ENCODE peak calls at places on chromosomes 12 and 14, in four cellular contexts. One of them, this sample, is unnamed.

GRCh38 chr12:94560416-94561221 is 89.7 kb downstream of the TMCC3 start:
- DNase-seq in A549: peak
- DNase-seq in GM12878: peak
- DNase-seq in K562: no peak
- DNase-seq in this sample: no peak

GRCh38 chr12:96398422-96399080 is 1.7 kb downstream of the CDK17 start:
- DNase-seq in A549: no peak
- DNase-seq in GM12878: no peak
- DNase-seq in K562: no peak
- DNase-seq in this sample: peak

GRCh38 chr12:2623472-2623871 is 171.3 kb upstream of the FKBP4 start:
- DNase-seq in A549: no peak
- DNase-seq in GM12878: no peak
- DNase-seq in K562: no peak
- DNase-seq in this sample: no peak

GRCh38 chr14:30223385-30223785 is 295.7 kb upstream of the PRKD1 start:
- DNase-seq in A549: peak
- DNase-seq in GM12878: no peak
- DNase-seq in K562: no peak
- DNase-seq in this sample: peak

GRCh38 chr14:105168496-105168978 is at the start of gene JAG2:
- DNase-seq in A549: peak
- DNase-seq in GM12878: no peak
- DNase-seq in K562: no peak
- DNase-seq in this sample: no peak

GRCh38 chr12:20865873-20866272 is 55.4 kb downstream of the SLCO1B3 start:
- DNase-seq in A549: no peak
- DNase-seq in GM12878: no peak
- DNase-seq in K562: no peak
- DNase-seq in this sample: no peak

GRCh38 chr12:21985155-21985554 is 43.9 kb upstream of the ABCC9 start:
- DNase-seq in A549: no peak
- DNase-seq in GM12878: no peak
- DNase-seq in K562: no peak
- DNase-seq in this sample: no peak

GRCh38 chr12:116066381-116067230 is 210.9 kb downstream of the MED13L start:
- DNase-seq in A549: peak
- DNase-seq in GM12878: no peak
- DNase-seq in K562: peak
- DNase-seq in this sample: peak

GRCh38 chr14:54564071-54564798 is 2.7 kb upstream of the SAMD4A start:
- DNase-seq in A549: peak
- DNase-seq in GM12878: no peak
- DNase-seq in K562: peak
- DNase-seq in this sample: peak

GRCh38 chr14:89015016-89015415 is 190.6 kb downstream of the TTC8 start:
- DNase-seq in A549: no peak
- DNase-seq in GM12878: no peak
- DNase-seq in K562: no peak
- DNase-seq in this sample: no peak

GRCh38 chr14:34035177-34035933 is 84.5 kb upstream of the EGLN3 start:
- DNase-seq in A549: no peak
- DNase-seq in GM12878: no peak
- DNase-seq in K562: no peak
- DNase-seq in this sample: peak

GRCh38 chr12:2047752-2048151 is 5.0 kb upstream of the CACNA1C start:
- DNase-seq in A549: no peak
- DNase-seq in GM12878: no peak
- DNase-seq in K562: no peak
- DNase-seq in this sample: peak

GRCh38 chr12:122571821-122572220 is 44.8 kb downstream of the KNTC1 start:
- DNase-seq in A549: no peak
- DNase-seq in GM12878: no peak
- DNase-seq in K562: no peak
- DNase-seq in this sample: no peak

GRCh38 chr14:87725318-87725717 is 267.7 kb downstream of the GALC start:
- DNase-seq in A549: no peak
- DNase-seq in GM12878: no peak
- DNase-seq in K562: no peak
- DNase-seq in this sample: no peak

GRCh38 chr14:54686219-54686870 is 119.4 kb downstream of the SAMD4A start:
- DNase-seq in A549: no peak
- DNase-seq in GM12878: no peak
- DNase-seq in K562: no peak
- DNase-seq in this sample: no peak

GRCh38 chr14:62592877-62593276 is 452.4 kb downstream of the KCNH5 start:
- DNase-seq in A549: no peak
- DNase-seq in GM12878: no peak
- DNase-seq in K562: no peak
- DNase-seq in this sample: no peak

GRCh38 chr14:58705066-58705465 is 67.3 kb downstream of the DACT1 start:
- DNase-seq in A549: no peak
- DNase-seq in GM12878: no peak
- DNase-seq in K562: no peak
- DNase-seq in this sample: no peak

GRCh38 chr12:106245767-106246166 is 2.1 kb downstream of the CKAP4 start:
- DNase-seq in A549: peak
- DNase-seq in GM12878: no peak
- DNase-seq in K562: no peak
- DNase-seq in this sample: no peak

GRCh38 chr12:50992814-50993213 is 33.4 kb downstream of the SLC11A2 start:
- DNase-seq in A549: no peak
- DNase-seq in GM12878: no peak
- DNase-seq in K562: no peak
- DNase-seq in this sample: no peak

GRCh38 chr14:88863167-88863566 is 38.7 kb downstream of the TTC8 start:
- DNase-seq in A549: no peak
- DNase-seq in GM12878: no peak
- DNase-seq in K562: no peak
- DNase-seq in this sample: no peak

GRCh38 chr12:123142948-123143752 is 7.7 kb downstream of the PITPNM2 start:
- DNase-seq in A549: no peak
- DNase-seq in GM12878: no peak
- DNase-seq in K562: peak
- DNase-seq in this sample: peak

GRCh38 chr14:105240811-105241576 is 7.3 kb upstream of the BTBD6 start:
- DNase-seq in A549: no peak
- DNase-seq in GM12878: no peak
- DNase-seq in K562: no peak
- DNase-seq in this sample: no peak

GRCh38 chr12:40105515-40106201 is at the start of gene SLC2A13:
- DNase-seq in A549: peak
- DNase-seq in GM12878: no peak
- DNase-seq in K562: peak
- DNase-seq in this sample: peak

GRCh38 chr14:79418649-79419415 is 792.5 kb downstream of the DIO2 start:
- DNase-seq in A549: no peak
- DNase-seq in GM12878: no peak
- DNase-seq in K562: no peak
- DNase-seq in this sample: no peak

GRCh38 chr14:77200406-77200985 is 18.9 kb downstream of the TMEM63C start:
- DNase-seq in A549: no peak
- DNase-seq in GM12878: no peak
- DNase-seq in K562: no peak
- DNase-seq in this sample: no peak

GRCh38 chr14:103548463-103549351 is 13.8 kb downstream of the BAG5 start:
- DNase-seq in A549: no peak
- DNase-seq in GM12878: no peak
- DNase-seq in K562: no peak
- DNase-seq in this sample: no peak

GRCh38 chr14:45664668-45665356 is 411.8 kb upstream of the MIS18BP1 start:
- DNase-seq in A549: no peak
- DNase-seq in GM12878: no peak
- DNase-seq in K562: no peak
- DNase-seq in this sample: no peak

GRCh38 chr14:60204843-60205774 is 39.9 kb upstream of the DHRS7 start:
- DNase-seq in A549: no peak
- DNase-seq in GM12878: peak
- DNase-seq in K562: no peak
- DNase-seq in this sample: no peak

GRCh38 chr12:9329019-9329418 is 120.8 kb upstream of the PZP start:
- DNase-seq in A549: no peak
- DNase-seq in GM12878: no peak
- DNase-seq in K562: no peak
- DNase-seq in this sample: no peak

GRCh38 chr12:530871-531270 is 71.1 kb downstream of the B4GALNT3 start:
- DNase-seq in A549: no peak
- DNase-seq in GM12878: no peak
- DNase-seq in K562: no peak
- DNase-seq in this sample: no peak

GRCh38 chr12:70520847-70521246 is 116.4 kb downstream of the PTPRB start:
- DNase-seq in A549: no peak
- DNase-seq in GM12878: no peak
- DNase-seq in K562: no peak
- DNase-seq in this sample: no peak

GRCh38 chr12:108611884-108612415 is 14.1 kb upstream of the TMEM119 start:
- DNase-seq in A549: peak
- DNase-seq in GM12878: no peak
- DNase-seq in K562: peak
- DNase-seq in this sample: peak

GRCh38 chr12:3746758-3747157 is 6.2 kb downstream of the CRACR2A start:
- DNase-seq in A549: no peak
- DNase-seq in GM12878: no peak
- DNase-seq in K562: no peak
- DNase-seq in this sample: no peak

GRCh38 chr14:84520711-84521338 is 1009.1 kb upstream of the FLRT2 start:
- DNase-seq in A549: no peak
- DNase-seq in GM12878: no peak
- DNase-seq in K562: no peak
- DNase-seq in this sample: no peak

GRCh38 chr12:49089831-49090773 is 4.5 kb downstream of the DHH start:
- DNase-seq in A549: no peak
- DNase-seq in GM12878: no peak
- DNase-seq in K562: peak
- DNase-seq in this sample: no peak

GRCh38 chr12:112944028-112944690 is 5.9 kb downstream of the OAS3 start:
- DNase-seq in A549: no peak
- DNase-seq in GM12878: no peak
- DNase-seq in K562: no peak
- DNase-seq in this sample: no peak

GRCh38 chr12:107404981-107405380 is 280.6 kb upstream of the PWP1 start:
- DNase-seq in A549: peak
- DNase-seq in GM12878: no peak
- DNase-seq in K562: peak
- DNase-seq in this sample: peak

GRCh38 chr12:50926415-50926814 is 25.9 kb upstream of the HIGD1C start:
- DNase-seq in A549: no peak
- DNase-seq in GM12878: no peak
- DNase-seq in K562: no peak
- DNase-seq in this sample: no peak

DNA sequence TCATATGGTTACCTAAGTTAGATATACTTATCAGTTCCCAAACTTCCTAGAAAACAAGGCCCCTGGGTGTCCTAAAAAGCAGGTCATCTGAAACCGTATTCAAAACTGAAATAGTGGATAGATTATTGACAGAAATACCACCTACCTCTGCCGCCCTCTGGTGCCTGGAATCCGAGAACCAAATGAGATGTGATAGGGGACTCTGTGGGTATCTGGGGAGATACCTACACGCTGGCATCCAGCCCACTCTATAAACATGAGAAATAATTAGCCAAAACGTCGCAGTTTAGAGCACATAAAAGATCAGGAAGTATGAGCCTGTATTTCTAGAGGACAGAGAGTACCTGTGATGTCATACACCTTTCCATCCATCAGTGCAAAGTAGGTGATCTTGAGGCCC is 4.4 kb downstream of the ORMDL2 start:
- DNase-seq in A549: peak
- DNase-seq in GM12878: no peak
- DNase-seq in K562: no peak
- DNase-seq in this sample: peak
- TF ChIP-seq CTCF in A549: peak
- TF ChIP-seq CTCF in GM12878: no peak
- TF ChIP-seq CTCF in K562: peak
- TF ChIP-seq CTCF in this sample: peak

GRCh38 chr14:22849212-22849819 is 12.9 kb downstream of the MMP14 start:
- DNase-seq in A549: no peak
- DNase-seq in GM12878: no peak
- DNase-seq in K562: no peak
- DNase-seq in this sample: no peak
- TF ChIP-seq POLR2AphosphoS2 in A549: no peak
- TF ChIP-seq POLR2AphosphoS2 in GM12878: no peak
- TF ChIP-seq POLR2AphosphoS2 in K562: no peak
- TF ChIP-seq POLR2AphosphoS2 in this sample: no peak

DNA sequence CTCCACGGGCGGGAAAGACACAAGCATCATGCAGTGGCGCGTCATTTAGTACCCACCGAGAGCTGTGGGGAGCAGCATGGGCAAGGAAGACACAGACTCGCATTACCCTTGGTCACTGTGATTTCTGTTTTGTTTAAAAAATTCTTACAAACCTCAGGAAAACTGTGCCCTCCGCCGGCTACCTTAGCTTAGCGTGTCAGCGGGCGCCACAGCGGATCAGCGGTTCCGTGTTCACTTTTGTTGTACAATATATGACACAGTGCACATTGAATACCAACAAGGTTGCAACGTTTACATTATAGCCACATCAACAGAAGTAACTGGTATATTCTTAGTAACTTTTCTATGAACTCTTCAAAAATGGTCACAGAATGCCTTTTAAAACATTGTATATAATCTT is 125.2 kb upstream of the EVL start:
- DNase-seq in A549: no peak
- DNase-seq in GM12878: no peak
- DNase-seq in K562: no peak
- DNase-seq in this sample: no peak
- TF ChIP-seq CTCF in A549: no peak
- TF ChIP-seq CTCF in GM12878: no peak
- TF ChIP-seq CTCF in K562: no peak
- TF ChIP-seq CTCF in this sample: no peak

DNA sequence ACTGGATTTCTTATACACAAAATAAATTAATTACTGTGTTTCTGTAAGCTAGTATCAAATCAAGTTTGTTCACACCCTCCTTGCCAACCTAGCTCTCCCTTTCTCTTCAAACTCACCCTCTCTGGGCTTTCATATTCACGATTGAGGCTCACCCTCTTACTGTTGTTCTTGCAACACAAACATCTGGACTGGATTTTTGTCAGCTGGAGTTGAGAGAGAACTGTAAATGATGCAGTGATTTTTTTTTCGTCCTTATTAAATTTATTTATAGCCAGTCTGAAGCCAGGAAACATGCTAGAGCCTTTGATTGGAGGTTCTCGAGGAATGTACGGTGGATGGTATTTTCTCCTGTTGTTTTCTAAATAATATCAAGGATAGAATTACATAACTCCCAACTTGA is 485.1 kb downstream of the ZFP36L1 start:
- DNase-seq in A549: no peak
- DNase-seq in GM12878: no peak
- DNase-seq in K562: no peak
- DNase-seq in this sample: no peak
- TF ChIP-seq POLR2AphosphoS2 in A549: no peak
- TF ChIP-seq POLR2AphosphoS2 in GM12878: no peak
- TF ChIP-seq POLR2AphosphoS2 in K562: no peak
- TF ChIP-seq POLR2AphosphoS2 in this sample: no peak

This sample was measured in HepG2.